ENCODE peak calls at places on chromosomes 6 and 20, in four cellular contexts. S, B, T and O are unnamed samples.

GRCh38 chr6:30311669-30312068 is 15.1 kb upstream of the TRIM39 start:
- DNase-seq in T (no peak), S (no peak), B (no peak), O (no peak)

GRCh38 chr20:21125072-21125848 is 622 bp upstream of the KIZ start:
- DNase-seq in S (no peak), B (peak), T (no peak), O (peak)

GRCh38 chr6:48068326-48069191 is 42.4 kb downstream of the PTCHD4 start:
- DNase-seq in S (no peak), T (peak), B (no peak), O (peak)

GRCh38 chr20:16115891-16116577 is 457.2 kb downstream of the KIF16B start:
- DNase-seq in T (no peak), S (no peak), B (no peak), O (no peak)

GRCh38 chr6:152973916-152974315 is 8.9 kb downstream of the FBXO5 start:
- DNase-seq in S (no peak), T (no peak), B (no peak), O (no peak)

GRCh38 chr6:35318200-35318844 is 20.7 kb downstream of the DEF6 start:
- DNase-seq in S (no peak), B (peak), T (peak), O (no peak)

GRCh38 chr20:59560588-59561227 is 43.6 kb upstream of the PHACTR3 start:
- DNase-seq in T (no peak), B (peak), S (no peak), O (no peak)

GRCh38 chr6:129766959-129767728 is 57.2 kb upstream of the ARHGAP18 start:
- DNase-seq in B (peak), S (peak), T (peak), O (peak)